ENCODE peak calls at places on chromosomes 16 and 17, in six cellular contexts. Q is A172, T is germinal center, C is NCI-H146, M is heart right ventricle, B is Karpas-422. W is an unnamed sample.

GRCh38 chr17:27244481-27245223 is 49.3 kb upstream of the WSB1 start:
- DNase-seq in B (peak), M (peak), T (no peak), C (no peak), Q (peak), W (no peak)

GRCh38 chr16:68190745-68191510 is 45.0 kb downstream of the ESRP2 start:
- DNase-seq in M (no peak), C (no peak), B (no peak), Q (no peak), T (no peak), W (no peak)

GRCh38 chr17:34811561-34811960 is 149.7 kb downstream of the CCT6B start:
- DNase-seq in C (no peak), M (no peak), B (no peak), Q (no peak), T (no peak), W (no peak)

GRCh38 chr16:50505714-50506542 is 42.3 kb upstream of the NKD1 start:
- DNase-seq in B (no peak), Q (no peak), C (no peak), M (peak), T (no peak), W (no peak)

GRCh38 chr17:2214047-2214717 is 89.4 kb downstream of the SMG6 start:
- DNase-seq in C (no peak), T (no peak), M (peak), Q (peak), B (no peak), W (no peak)

GRCh38 chr17:32504166-32504990 is 17.6 kb downstream of the CDK5R1 start:
- DNase-seq in T (no peak), Q (peak), C (no peak), M (no peak), B (no peak), W (no peak)

GRCh38 chr16:88754912-88755744 is 29.9 kb downstream of the PIEZO1 start:
- DNase-seq in Q (peak), B (peak), T (no peak), C (no peak), M (no peak), W (peak)

GRCh38 chr16:89697616-89698331 is 3.7 kb downstream of the SPATA2L start:
- DNase-seq in T (no peak), C (no peak), M (no peak), B (no peak), Q (no peak), W (no peak)

GRCh38 chr17:39174907-39175694 is 9.1 kb upstream of the ARL5C start:
- DNase-seq in T (peak), B (peak), M (peak), Q (peak), C (peak), W (peak)

GRCh38 chr16:88541109-88541508 is 29.1 kb upstream of the ZC3H18 start:
- DNase-seq in C (no peak), Q (no peak), B (no peak), M (no peak), T (no peak), W (no peak)

GRCh38 chr17:44235583-44235936 is 16.1 kb upstream of the UBTF start:
- DNase-seq in C (no peak), M (no peak), T (no peak), Q (peak), B (no peak), W (no peak)

GRCh38 chr16:7026639-7027038 is 306.0 kb upstream of the RBFOX1 start:
- DNase-seq in M (no peak), T (no peak), B (no peak), Q (no peak), C (no peak), W (no peak)

GRCh38 chr17:82415786-82416185 is 2.4 kb upstream of the HEXD start:
- DNase-seq in T (no peak), B (no peak), Q (no peak), M (no peak), C (no peak), W (no peak)

GRCh38 chr17:57530508-57530907 is 214.6 kb downstream of the CCDC182 start:
- DNase-seq in T (no peak), Q (peak), M (no peak), C (peak), B (no peak), W (no peak)

GRCh38 chr17:58084317-58084981 is 1.2 kb downstream of the DYNLL2 start:
- DNase-seq in Q (peak), B (peak), M (peak), C (peak), T (peak), W (peak)

GRCh38 chr17:36532435-36532975 is 2.2 kb downstream of the MYO19 start:
- DNase-seq in M (no peak), C (no peak), Q (no peak), B (no peak), T (no peak), W (no peak)

GRCh38 chr16:17211797-17212196 is 259.0 kb downstream of the XYLT1 start:
- DNase-seq in Q (no peak), C (no peak), T (no peak), M (no peak), B (peak), W (peak)

GRCh38 chr17:69525920-69526841 is 111.7 kb downstream of the MAP2K6 start:
- DNase-seq in M (peak), T (peak), C (peak), B (peak), Q (peak), W (no peak)

GRCh38 chr16:30113711-30114333 is 485 bp upstream of the GDPD3 start:
- DNase-seq in C (no peak), T (no peak), M (no peak), Q (peak), B (no peak), W (no peak)

GRCh38 chr16:3444032-3444388 is 530 bp downstream of the NAA60 start:
- DNase-seq in C (peak), Q (peak), M (no peak), T (no peak), B (peak), W (peak)

GRCh38 chr16:11437069-11437468 is 91.8 kb downstream of the RMI2 start:
- DNase-seq in M (no peak), Q (no peak), T (no peak), B (no peak), C (no peak), W (no peak)

GRCh38 chr17:60901806-60902205 is 224.2 kb downstream of the BCAS3 start:
- DNase-seq in M (no peak), C (no peak), B (no peak), Q (peak), T (no peak), W (no peak)

GRCh38 chr16:87132361-87133014 is 184.7 kb downstream of the C16orf95 start:
- DNase-seq in B (no peak), M (no peak), C (no peak), T (no peak), Q (no peak), W (no peak)

GRCh38 chr17:70848785-70849184 is 679.5 kb downstream of the KCNJ2 start:
- DNase-seq in C (no peak), T (no peak), M (no peak), Q (peak), B (no peak), W (no peak)

GRCh38 chr16:28915181-28915580 is 9.9 kb downstream of the RABEP2 start:
- DNase-seq in Q (peak), M (no peak), T (no peak), C (no peak), B (no peak), W (no peak)

GRCh38 chr16:23893976-23894375 is 58.2 kb downstream of the PRKCB start:
- DNase-seq in M (no peak), B (no peak), C (no peak), T (no peak), Q (no peak), W (no peak)

GRCh38 chr17:48816774-48817590 is at the start of gene TTLL6:
- DNase-seq in T (peak), C (peak), Q (peak), B (no peak), M (peak), W (peak)

GRCh38 chr17:78365561-78366108 is 5.8 kb upstream of the SOCS3 start:
- DNase-seq in Q (no peak), B (no peak), T (no peak), C (no peak), M (no peak), W (no peak)

GRCh38 chr16:4261557-4262172 is 11.2 kb downstream of the TFAP4 start:
- DNase-seq in M (no peak), T (peak), C (peak), Q (no peak), B (peak), W (peak)

GRCh38 chr17:35801583-35802224 is 6.3 kb upstream of the MMP28 start:
- DNase-seq in B (no peak), T (peak), M (peak), Q (no peak), C (no peak), W (no peak)

GRCh38 chr17:74386397-74386796 is 19.1 kb downstream of the GPR142 start:
- DNase-seq in Q (peak), T (no peak), C (no peak), M (peak), B (no peak), W (no peak)